ENCODE peak calls at places on chromosome 19, in six cellular contexts. J, V, Z, R, T and W are unnamed samples.
A peak's percentile ranks its signal among the peaks of the same experiment; 100 is the strongest.

GRCh38 chr19:33521480-33522370 is at the start of gene PEPD:
- DNase-seq in J (peak; percentile 85), V (peak; percentile 85), Z (peak; percentile 85), R (peak; percentile 97), T (peak; percentile 95), W (peak; percentile 90)

GRCh38 chr19:14000691-14001365 is 5.3 kb downstream of the RFX1 start:
- DNase-seq in J (no peak), V (no peak), Z (no peak), R (no peak), T (no peak), W (no peak)

GRCh38 chr19:542173-542866 is 1.5 kb upstream of the GZMM start:
- DNase-seq in J (no peak), V (no peak), Z (no peak), R (peak; percentile 75), T (no peak), W (no peak)

GRCh38 chr19:12745166-12745897 is 6.3 kb upstream of the BEST2 start:
- DNase-seq in J (no peak), V (no peak), Z (no peak), R (peak; percentile 63), T (no peak), W (no peak)

GRCh38 chr19:38706792-38707511 is 37.3 kb downstream of the CAPN12 start:
- DNase-seq in J (no peak), V (no peak), Z (no peak), R (no peak), T (no peak), W (no peak)

GRCh38 chr19:50794778-50795664 is 4.8 kb downstream of the ACP4 start:
- DNase-seq in J (no peak), V (no peak), Z (no peak), R (peak; percentile 64), T (no peak), W (no peak)

GRCh38 chr19:35346193-35347052 is 1.3 kb upstream of the FFAR1 start:
- DNase-seq in J (no peak), V (no peak), Z (no peak), R (no peak), T (peak; percentile 53), W (peak; percentile 44)

GRCh38 chr19:3670796-3671679 is 29.2 kb downstream of the PIP5K1C start:
- DNase-seq in J (peak; percentile 59), V (no peak), Z (no peak), R (peak; percentile 89), T (peak; percentile 93), W (peak; percentile 30)

GRCh38 chr19:40191836-40192646 is 815 bp downstream of the MAP3K10 start:
- DNase-seq in J (no peak), V (no peak), Z (no peak), R (peak; percentile 88), T (peak; percentile 70), W (no peak)

GRCh38 chr19:51294211-51294976 is 17.1 kb upstream of the IGLON5 start:
- DNase-seq in J (no peak), V (no peak), Z (no peak), R (peak; percentile 69), T (no peak), W (no peak)

GRCh38 chr19:41893899-41894298 is 10.9 kb downstream of the ARHGEF1 start:
- DNase-seq in J (no peak), V (no peak), Z (no peak), R (no peak), T (no peak), W (no peak)

GRCh38 chr19:3444695-3445234 is 35.6 kb downstream of the SMIM24 start:
- DNase-seq in J (no peak), V (no peak), Z (no peak), R (no peak), T (no peak), W (no peak)

GRCh38 chr19:5220361-5220760 is 120.3 kb downstream of the PTPRS start:
- DNase-seq in J (no peak), V (no peak), Z (no peak), R (no peak), T (no peak), W (no peak)

GRCh38 chr19:1045247-1045603 is 5.3 kb downstream of the ABCA7 start:
- DNase-seq in J (no peak), V (no peak), Z (no peak), R (peak; percentile 88), T (no peak), W (peak; percentile 45)

GRCh38 chr19:16338470-16339360 is 14.1 kb downstream of the KLF2 start:
- DNase-seq in J (peak; percentile 49), V (no peak), Z (no peak), R (peak; percentile 80), T (no peak), W (no peak)

GRCh38 chr19:41894350-41894749 is 11.4 kb downstream of the ARHGEF1 start:
- DNase-seq in J (no peak), V (no peak), Z (no peak), R (peak; percentile 45), T (no peak), W (no peak)

GRCh38 chr19:39155741-39156140 is 30.2 kb downstream of the PAK4 start:
- DNase-seq in J (no peak), V (no peak), Z (no peak), R (no peak), T (no peak), W (no peak)

DNA sequence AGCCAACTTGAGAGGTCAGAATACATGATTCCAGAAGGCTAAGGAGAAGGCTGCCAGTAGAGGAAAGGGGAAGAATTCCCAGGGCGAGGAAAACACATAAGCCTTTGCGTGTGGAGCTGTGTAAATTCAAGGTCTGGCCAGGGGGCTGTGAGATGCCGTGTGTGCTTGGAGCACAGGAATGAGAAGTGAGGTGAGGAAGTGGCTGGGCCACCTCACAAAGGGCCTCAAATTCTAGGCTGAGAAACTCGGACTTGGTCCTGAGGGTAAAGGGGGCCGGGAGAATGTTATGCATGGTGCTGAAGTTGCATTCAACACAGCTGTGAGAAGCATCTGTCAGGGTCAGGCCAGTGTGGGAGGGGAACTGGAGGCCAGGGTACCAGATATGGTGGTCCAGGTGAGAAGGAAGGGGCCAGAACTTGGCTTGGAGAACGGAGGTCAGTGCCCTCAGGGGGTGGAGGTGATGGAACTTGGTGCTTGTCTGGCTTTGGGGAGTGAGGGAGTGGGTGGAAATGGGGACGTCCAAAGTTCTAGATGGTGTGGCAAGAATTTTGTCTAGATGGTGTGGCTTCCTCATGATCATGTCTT is 4.9 kb upstream of the ZNF580 start:
- DNase-seq in J (no peak), V (no peak), Z (no peak), R (no peak), T (no peak), W (no peak)
- TF ChIP-seq POLR2A in J (no peak), V (no peak), Z (no peak), R (no peak), T (no peak), W (no peak)

DNA sequence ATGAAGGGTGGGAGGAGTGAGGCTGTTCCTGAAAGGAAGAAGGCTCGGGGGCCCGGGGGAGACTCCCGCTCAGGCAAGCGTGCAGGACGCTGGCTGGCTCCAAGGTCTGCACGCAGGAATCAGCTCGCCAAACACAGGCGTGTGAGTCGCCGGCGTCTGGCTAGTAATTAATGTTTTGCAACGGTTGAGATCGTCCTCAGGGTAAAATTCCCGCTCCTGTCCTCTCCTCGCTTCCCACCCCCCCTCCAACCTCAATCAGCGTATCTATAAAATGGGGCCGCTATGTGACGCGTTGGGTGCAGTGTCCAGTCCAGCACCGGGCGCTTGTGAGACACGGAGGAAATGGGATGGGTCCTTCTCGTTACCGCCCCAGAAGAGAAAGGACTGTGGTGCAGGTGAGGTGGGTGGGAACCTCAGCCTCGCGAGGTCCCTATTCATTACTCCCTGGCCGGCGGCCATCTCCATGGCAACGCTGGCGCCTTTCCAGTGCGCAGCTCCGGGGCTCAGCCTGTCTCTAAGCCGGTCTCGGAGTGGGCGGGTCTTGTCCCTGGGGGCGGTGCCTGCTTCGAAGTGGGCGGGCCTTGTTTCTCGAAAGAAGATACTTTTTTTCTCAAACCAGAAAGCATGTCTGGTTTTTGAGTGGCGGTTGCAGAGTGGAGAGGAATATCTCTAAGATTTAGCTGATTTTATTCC is 6.5 kb upstream of the ZNF579 start:
- DNase-seq in J (peak; percentile 95), V (peak; percentile 84), Z (peak; percentile 93), R (peak; percentile 99), T (peak; percentile 96), W (peak; percentile 99)
- H3K27ac ChIP-seq in J (peak overlapping the region; percentile 71), V (no peak overlapping the region), Z (no peak overlapping the region), R (peak overlapping the region; percentile 49), T (peak overlapping the region; percentile 32), W (peak overlapping the region; percentile 42)

DNA sequence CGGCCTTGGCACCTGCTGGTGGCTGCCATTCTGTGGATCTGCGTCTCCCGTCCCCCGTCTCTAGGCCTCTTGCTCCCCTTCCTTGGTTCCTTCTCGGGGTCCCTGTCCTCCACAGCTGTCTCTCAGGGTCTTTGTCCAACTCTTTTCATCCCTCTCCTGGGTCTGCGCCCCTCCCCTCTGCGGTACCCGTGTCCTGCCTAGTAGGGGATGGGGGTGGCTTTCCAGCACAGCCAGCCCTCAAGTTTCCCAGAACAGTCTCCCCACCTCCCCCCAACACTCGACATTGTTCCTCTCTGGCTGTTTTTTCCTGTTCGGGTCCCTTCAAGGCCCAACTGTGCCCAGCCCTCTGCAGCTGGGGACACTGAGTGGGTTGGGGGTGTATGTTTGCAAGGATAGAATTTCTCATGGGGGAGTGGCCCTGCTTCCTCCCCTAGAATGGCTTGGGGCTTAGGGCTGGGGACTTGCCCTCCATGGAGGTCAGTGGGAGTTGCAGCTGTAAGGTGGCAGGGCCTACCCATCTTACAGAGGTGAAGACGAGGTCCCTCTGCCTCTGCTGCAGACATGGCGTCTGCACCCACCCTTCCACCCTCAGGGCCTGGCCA is 762 bp upstream of the ADM5 start:
- DNase-seq in J (no peak), V (no peak), Z (no peak), R (no peak), T (no peak), W (no peak)
- TF ChIP-seq POLR2AphosphoS5 in J (no peak), V (peak; percentile 63), Z (no peak), R (peak; percentile 8), T (no peak), W (no peak)

GRCh38 chr19:6479836-6480398 is 1.7 kb downstream of the DENND1C start:
- DNase-seq in J (no peak), V (no peak), Z (no peak), R (no peak), T (no peak), W (no peak)

GRCh38 chr19:6482343-6482686 is 728 bp upstream of the DENND1C start:
- DNase-seq in J (no peak), V (no peak), Z (no peak), R (no peak), T (no peak), W (no peak)

GRCh38 chr19:6483235-6483634 is 1.6 kb upstream of the DENND1C start:
- DNase-seq in J (no peak), V (no peak), Z (no peak), R (no peak), T (no peak), W (no peak)

GRCh38 chr19:6480843-6481415 is 658 bp downstream of the DENND1C start:
- DNase-seq in J (no peak), V (no peak), Z (no peak), R (no peak), T (no peak), W (no peak)

DNA sequence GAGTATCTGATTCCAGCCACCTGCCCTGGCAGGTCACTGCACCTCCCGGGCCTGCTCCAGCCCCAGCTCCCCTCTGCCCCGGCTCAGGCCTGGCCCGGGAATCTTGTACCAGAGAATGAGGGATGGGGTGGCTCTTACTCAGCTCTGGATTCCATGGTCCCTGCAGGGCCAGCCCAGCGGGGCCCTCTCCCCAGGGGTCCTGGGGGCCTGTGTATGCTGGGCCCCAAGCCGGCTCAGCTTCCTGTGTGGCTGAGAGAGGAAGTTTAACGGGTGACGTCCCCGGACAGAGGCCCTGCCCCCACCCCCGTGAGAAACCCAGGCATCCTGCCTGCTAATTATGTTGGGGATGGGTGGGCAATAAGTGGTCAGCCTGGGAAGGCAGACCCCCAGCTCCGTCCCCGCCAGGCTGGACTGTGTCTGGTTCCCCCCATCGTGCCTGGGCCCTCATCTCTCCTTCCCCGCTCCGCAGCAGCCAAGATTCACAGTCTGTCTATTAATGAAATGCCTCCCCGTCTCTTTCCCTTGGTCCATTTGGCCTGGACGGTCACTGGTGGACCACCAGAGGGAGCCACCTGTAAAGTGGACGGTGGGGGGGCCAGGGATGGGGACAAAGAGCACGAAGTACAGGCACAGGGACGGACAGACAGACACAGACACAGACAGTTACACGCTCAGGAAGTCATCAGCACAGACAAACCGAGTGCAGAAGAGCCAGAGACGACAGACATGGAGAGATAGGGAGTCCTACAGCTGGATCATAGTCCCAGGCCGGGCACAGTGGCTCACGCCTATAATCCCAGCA is at the start of gene DENND1C:
- DNase-seq in J (no peak), V (no peak), Z (no peak), R (peak; percentile 85), T (no peak), W (peak; percentile 52)
- TF ChIP-seq POLR2A in J (no peak), V (no peak), Z (no peak), R (peak; percentile 51), T (no peak), W (no peak)